ENCODE peak calls at places on chromosomes 13 and 19, in four cellular contexts. One of them, this sample, is unnamed.

GRCh38 chr19:10971107-10971715 is 10.4 kb downstream of the SMARCA4 start:
- DNase-seq in WTC11: no peak
- DNase-seq in CD4-positive, alpha-beta T cell: no peak
- DNase-seq in activated CD8-positive, alpha-beta memory T cell treated with anti-CD3 and anti-CD28 coated beads, Interleukin-2, amount 50 U/mL, for 48 hours: no peak
- DNase-seq in this sample: no peak

GRCh38 chr19:41427647-41428480 is 690 bp upstream of the B3GNT8 start:
- DNase-seq in CD4-positive, alpha-beta T cell: no peak
- DNase-seq in WTC11: peak
- DNase-seq in activated CD8-positive, alpha-beta memory T cell treated with anti-CD3 and anti-CD28 coated beads, Interleukin-2, amount 50 U/mL, for 48 hours: peak
- DNase-seq in this sample: peak

GRCh38 chr13:30151398-30151797 is 156.0 kb downstream of the KATNAL1 start:
- DNase-seq in WTC11: no peak
- DNase-seq in CD4-positive, alpha-beta T cell: no peak
- DNase-seq in activated CD8-positive, alpha-beta memory T cell treated with anti-CD3 and anti-CD28 coated beads, Interleukin-2, amount 50 U/mL, for 48 hours: no peak
- DNase-seq in this sample: no peak

GRCh38 chr13:95411641-95412040 is 110.4 kb upstream of the ABCC4 start:
- DNase-seq in activated CD8-positive, alpha-beta memory T cell treated with anti-CD3 and anti-CD28 coated beads, Interleukin-2, amount 50 U/mL, for 48 hours: no peak
- DNase-seq in WTC11: no peak
- DNase-seq in CD4-positive, alpha-beta T cell: no peak
- DNase-seq in this sample: peak

GRCh38 chr13:87122551-87122950 is 548.6 kb upstream of the SLITRK5 start:
- DNase-seq in CD4-positive, alpha-beta T cell: no peak
- DNase-seq in WTC11: no peak
- DNase-seq in activated CD8-positive, alpha-beta memory T cell treated with anti-CD3 and anti-CD28 coated beads, Interleukin-2, amount 50 U/mL, for 48 hours: no peak
- DNase-seq in this sample: no peak

GRCh38 chr13:90447735-90448103 is 899.8 kb upstream of the MIR17HG start:
- DNase-seq in WTC11: no peak
- DNase-seq in CD4-positive, alpha-beta T cell: no peak
- DNase-seq in activated CD8-positive, alpha-beta memory T cell treated with anti-CD3 and anti-CD28 coated beads, Interleukin-2, amount 50 U/mL, for 48 hours: no peak
- DNase-seq in this sample: peak

GRCh38 chr19:16285769-16286564 is 38.7 kb upstream of the KLF2 start:
- DNase-seq in activated CD8-positive, alpha-beta memory T cell treated with anti-CD3 and anti-CD28 coated beads, Interleukin-2, amount 50 U/mL, for 48 hours: no peak
- DNase-seq in CD4-positive, alpha-beta T cell: no peak
- DNase-seq in WTC11: no peak
- DNase-seq in this sample: peak

GRCh38 chr13:42760949-42761348 is 20.4 kb upstream of the FAM216B start:
- DNase-seq in WTC11: no peak
- DNase-seq in activated CD8-positive, alpha-beta memory T cell treated with anti-CD3 and anti-CD28 coated beads, Interleukin-2, amount 50 U/mL, for 48 hours: no peak
- DNase-seq in CD4-positive, alpha-beta T cell: no peak
- DNase-seq in this sample: no peak

GRCh38 chr13:102905905-102906304 is 60.1 kb downstream of the ERCC5 start:
- DNase-seq in CD4-positive, alpha-beta T cell: no peak
- DNase-seq in WTC11: no peak
- DNase-seq in activated CD8-positive, alpha-beta memory T cell treated with anti-CD3 and anti-CD28 coated beads, Interleukin-2, amount 50 U/mL, for 48 hours: no peak
- DNase-seq in this sample: no peak

GRCh38 chr13:101115762-101116161 is 300.5 kb downstream of the NALCN start:
- DNase-seq in WTC11: no peak
- DNase-seq in activated CD8-positive, alpha-beta memory T cell treated with anti-CD3 and anti-CD28 coated beads, Interleukin-2, amount 50 U/mL, for 48 hours: no peak
- DNase-seq in CD4-positive, alpha-beta T cell: no peak
- DNase-seq in this sample: peak

GRCh38 chr13:104008571-104009435 is 942.6 kb upstream of the SLC10A2 start:
- DNase-seq in WTC11: no peak
- DNase-seq in activated CD8-positive, alpha-beta memory T cell treated with anti-CD3 and anti-CD28 coated beads, Interleukin-2, amount 50 U/mL, for 48 hours: no peak
- DNase-seq in CD4-positive, alpha-beta T cell: no peak
- DNase-seq in this sample: peak

GRCh38 chr19:17090501-17091074 is 15.0 kb downstream of the MYO9B start:
- DNase-seq in WTC11: no peak
- DNase-seq in activated CD8-positive, alpha-beta memory T cell treated with anti-CD3 and anti-CD28 coated beads, Interleukin-2, amount 50 U/mL, for 48 hours: no peak
- DNase-seq in CD4-positive, alpha-beta T cell: no peak
- DNase-seq in this sample: no peak

GRCh38 chr13:67651908-67652307 is 421.8 kb upstream of the PCDH9 start:
- DNase-seq in WTC11: no peak
- DNase-seq in CD4-positive, alpha-beta T cell: no peak
- DNase-seq in activated CD8-positive, alpha-beta memory T cell treated with anti-CD3 and anti-CD28 coated beads, Interleukin-2, amount 50 U/mL, for 48 hours: no peak
- DNase-seq in this sample: no peak

GRCh38 chr19:16293133-16294085 is 31.2 kb upstream of the KLF2 start:
- DNase-seq in WTC11: no peak
- DNase-seq in activated CD8-positive, alpha-beta memory T cell treated with anti-CD3 and anti-CD28 coated beads, Interleukin-2, amount 50 U/mL, for 48 hours: no peak
- DNase-seq in CD4-positive, alpha-beta T cell: no peak
- DNase-seq in this sample: peak

GRCh38 chr13:106815545-106815944 is 247.6 kb upstream of the ARGLU1 start:
- DNase-seq in WTC11: peak
- DNase-seq in CD4-positive, alpha-beta T cell: no peak
- DNase-seq in activated CD8-positive, alpha-beta memory T cell treated with anti-CD3 and anti-CD28 coated beads, Interleukin-2, amount 50 U/mL, for 48 hours: no peak
- DNase-seq in this sample: no peak

GRCh38 chr19:35777961-35778360 is 2.6 kb downstream of the ARHGAP33 start:
- DNase-seq in CD4-positive, alpha-beta T cell: no peak
- DNase-seq in activated CD8-positive, alpha-beta memory T cell treated with anti-CD3 and anti-CD28 coated beads, Interleukin-2, amount 50 U/mL, for 48 hours: no peak
- DNase-seq in WTC11: no peak
- DNase-seq in this sample: no peak

GRCh38 chr19:49823472-49823871 is 5.4 kb downstream of the MED25 start:
- DNase-seq in WTC11: no peak
- DNase-seq in CD4-positive, alpha-beta T cell: no peak
- DNase-seq in activated CD8-positive, alpha-beta memory T cell treated with anti-CD3 and anti-CD28 coated beads, Interleukin-2, amount 50 U/mL, for 48 hours: no peak
- DNase-seq in this sample: no peak

GRCh38 chr19:13024126-13024957 is 29.1 kb downstream of the NFIX start:
- DNase-seq in WTC11: no peak
- DNase-seq in CD4-positive, alpha-beta T cell: no peak
- DNase-seq in activated CD8-positive, alpha-beta memory T cell treated with anti-CD3 and anti-CD28 coated beads, Interleukin-2, amount 50 U/mL, for 48 hours: no peak
- DNase-seq in this sample: no peak

GRCh38 chr13:95115525-95115924 is 185.7 kb downstream of the ABCC4 start:
- DNase-seq in CD4-positive, alpha-beta T cell: no peak
- DNase-seq in activated CD8-positive, alpha-beta memory T cell treated with anti-CD3 and anti-CD28 coated beads, Interleukin-2, amount 50 U/mL, for 48 hours: no peak
- DNase-seq in WTC11: no peak
- DNase-seq in this sample: no peak

GRCh38 chr13:113802090-113802531 is 43.1 kb downstream of the TMEM255B start:
- DNase-seq in WTC11: peak
- DNase-seq in activated CD8-positive, alpha-beta memory T cell treated with anti-CD3 and anti-CD28 coated beads, Interleukin-2, amount 50 U/mL, for 48 hours: no peak
- DNase-seq in CD4-positive, alpha-beta T cell: no peak
- DNase-seq in this sample: peak

GRCh38 chr19:19120308-19121156 is 17.7 kb downstream of the TMEM161A start:
- DNase-seq in CD4-positive, alpha-beta T cell: no peak
- DNase-seq in activated CD8-positive, alpha-beta memory T cell treated with anti-CD3 and anti-CD28 coated beads, Interleukin-2, amount 50 U/mL, for 48 hours: no peak
- DNase-seq in WTC11: peak
- DNase-seq in this sample: peak

GRCh38 chr13:33262069-33262487 is 23.5 kb downstream of the STARD13 start:
- DNase-seq in WTC11: peak
- DNase-seq in CD4-positive, alpha-beta T cell: no peak
- DNase-seq in activated CD8-positive, alpha-beta memory T cell treated with anti-CD3 and anti-CD28 coated beads, Interleukin-2, amount 50 U/mL, for 48 hours: no peak
- DNase-seq in this sample: peak

GRCh38 chr19:6249296-6249695 is 30.5 kb downstream of the MLLT1 start:
- DNase-seq in CD4-positive, alpha-beta T cell: no peak
- DNase-seq in activated CD8-positive, alpha-beta memory T cell treated with anti-CD3 and anti-CD28 coated beads, Interleukin-2, amount 50 U/mL, for 48 hours: no peak
- DNase-seq in WTC11: no peak
- DNase-seq in this sample: no peak

GRCh38 chr13:72255908-72256307 is 388.9 kb upstream of the DACH1 start:
- DNase-seq in activated CD8-positive, alpha-beta memory T cell treated with anti-CD3 and anti-CD28 coated beads, Interleukin-2, amount 50 U/mL, for 48 hours: no peak
- DNase-seq in WTC11: peak
- DNase-seq in CD4-positive, alpha-beta T cell: no peak
- DNase-seq in this sample: peak

GRCh38 chr19:13154911-13155471 is 4.8 kb downstream of the IER2 start:
- DNase-seq in activated CD8-positive, alpha-beta memory T cell treated with anti-CD3 and anti-CD28 coated beads, Interleukin-2, amount 50 U/mL, for 48 hours: peak
- DNase-seq in CD4-positive, alpha-beta T cell: peak
- DNase-seq in WTC11: peak
- DNase-seq in this sample: peak

GRCh38 chr13:58097831-58098230 is 466.3 kb downstream of the PCDH17 start:
- DNase-seq in WTC11: no peak
- DNase-seq in CD4-positive, alpha-beta T cell: no peak
- DNase-seq in activated CD8-positive, alpha-beta memory T cell treated with anti-CD3 and anti-CD28 coated beads, Interleukin-2, amount 50 U/mL, for 48 hours: no peak
- DNase-seq in this sample: no peak

GRCh38 chr19:34733266-34733825 is 697 bp upstream of the ZNF181 start:
- DNase-seq in activated CD8-positive, alpha-beta memory T cell treated with anti-CD3 and anti-CD28 coated beads, Interleukin-2, amount 50 U/mL, for 48 hours: no peak
- DNase-seq in CD4-positive, alpha-beta T cell: peak
- DNase-seq in WTC11: peak
- DNase-seq in this sample: no peak

GRCh38 chr13:30394798-30395191 is 27.5 kb upstream of the UBE2L5 start:
- DNase-seq in CD4-positive, alpha-beta T cell: no peak
- DNase-seq in WTC11: no peak
- DNase-seq in activated CD8-positive, alpha-beta memory T cell treated with anti-CD3 and anti-CD28 coated beads, Interleukin-2, amount 50 U/mL, for 48 hours: no peak
- DNase-seq in this sample: no peak

GRCh38 chr19:18206018-18206417 is 2.2 kb upstream of the RAB3A start:
- DNase-seq in WTC11: no peak
- DNase-seq in activated CD8-positive, alpha-beta memory T cell treated with anti-CD3 and anti-CD28 coated beads, Interleukin-2, amount 50 U/mL, for 48 hours: no peak
- DNase-seq in CD4-positive, alpha-beta T cell: no peak
- DNase-seq in this sample: no peak

GRCh38 chr19:58046856-58047255 is 12.2 kb upstream of the ZNF135 start:
- DNase-seq in activated CD8-positive, alpha-beta memory T cell treated with anti-CD3 and anti-CD28 coated beads, Interleukin-2, amount 50 U/mL, for 48 hours: no peak
- DNase-seq in WTC11: no peak
- DNase-seq in CD4-positive, alpha-beta T cell: no peak
- DNase-seq in this sample: no peak

GRCh38 chr19:53019684-53020083 is 6.0 kb downstream of the ERVV-1 start:
- DNase-seq in activated CD8-positive, alpha-beta memory T cell treated with anti-CD3 and anti-CD28 coated beads, Interleukin-2, amount 50 U/mL, for 48 hours: no peak
- DNase-seq in WTC11: peak
- DNase-seq in CD4-positive, alpha-beta T cell: no peak
- DNase-seq in this sample: no peak

GRCh38 chr19:36112678-36113077 is 1.7 kb downstream of the OVOL3 start:
- DNase-seq in activated CD8-positive, alpha-beta memory T cell treated with anti-CD3 and anti-CD28 coated beads, Interleukin-2, amount 50 U/mL, for 48 hours: no peak
- DNase-seq in WTC11: no peak
- DNase-seq in CD4-positive, alpha-beta T cell: no peak
- DNase-seq in this sample: no peak

This sample was measured in foreskin fibroblast.